ENCODE peak calls at places on chromosomes 12 and 14, in six cellular contexts. W is HepG2, P is A549, Z is GM12878, K is K562, E is endothelial cell of umbilical vein. R is an unnamed sample.

GRCh38 chr14:54253195-54253947 is 143.4 kb upstream of the CDKN3 start:
- DNase-seq in W (peak), P (peak), Z (no peak), K (no peak), E (peak), R (no peak)

GRCh38 chr12:130537051-130537450 is 179.0 kb downstream of the RIMBP2 start:
- DNase-seq in W (no peak), P (no peak), Z (no peak), K (no peak), E (no peak), R (no peak)

GRCh38 chr12:69779928-69780327 is 41.3 kb downstream of the RAB3IP start:
- DNase-seq in W (no peak), P (peak), Z (no peak), K (peak), E (peak), R (peak)

GRCh38 chr12:124240493-124240892 is 54.4 kb upstream of the RFLNA start:
- DNase-seq in W (no peak), P (peak), Z (no peak), K (peak), E (peak), R (peak)

GRCh38 chr14:88013750-88014349 is 8.9 kb downstream of the GPR65 start:
- DNase-seq in W (peak), P (peak), Z (no peak), K (peak), E (peak), R (peak)

GRCh38 chr12:108691995-108692808 is 39.1 kb downstream of the CORO1C start:
- DNase-seq in W (no peak), P (no peak), Z (no peak), K (no peak), E (peak), R (peak)

GRCh38 chr12:120064054-120064940 is 52.3 kb downstream of the RAB35 start:
- DNase-seq in W (no peak), P (no peak), Z (no peak), K (no peak), E (no peak), R (no peak)

GRCh38 chr14:92753250-92753649 is 4.8 kb upstream of the LGMN start:
- DNase-seq in W (no peak), P (no peak), Z (no peak), K (no peak), E (no peak), R (no peak)

GRCh38 chr14:58776516-58776915 is 138.8 kb downstream of the DACT1 start:
- DNase-seq in W (no peak), P (no peak), Z (no peak), K (no peak), E (no peak), R (no peak)

GRCh38 chr12:29309320-29309902 is 71.6 kb downstream of the ERGIC2 start:
- DNase-seq in W (no peak), P (no peak), Z (no peak), K (peak), E (peak), R (peak)

DNA sequence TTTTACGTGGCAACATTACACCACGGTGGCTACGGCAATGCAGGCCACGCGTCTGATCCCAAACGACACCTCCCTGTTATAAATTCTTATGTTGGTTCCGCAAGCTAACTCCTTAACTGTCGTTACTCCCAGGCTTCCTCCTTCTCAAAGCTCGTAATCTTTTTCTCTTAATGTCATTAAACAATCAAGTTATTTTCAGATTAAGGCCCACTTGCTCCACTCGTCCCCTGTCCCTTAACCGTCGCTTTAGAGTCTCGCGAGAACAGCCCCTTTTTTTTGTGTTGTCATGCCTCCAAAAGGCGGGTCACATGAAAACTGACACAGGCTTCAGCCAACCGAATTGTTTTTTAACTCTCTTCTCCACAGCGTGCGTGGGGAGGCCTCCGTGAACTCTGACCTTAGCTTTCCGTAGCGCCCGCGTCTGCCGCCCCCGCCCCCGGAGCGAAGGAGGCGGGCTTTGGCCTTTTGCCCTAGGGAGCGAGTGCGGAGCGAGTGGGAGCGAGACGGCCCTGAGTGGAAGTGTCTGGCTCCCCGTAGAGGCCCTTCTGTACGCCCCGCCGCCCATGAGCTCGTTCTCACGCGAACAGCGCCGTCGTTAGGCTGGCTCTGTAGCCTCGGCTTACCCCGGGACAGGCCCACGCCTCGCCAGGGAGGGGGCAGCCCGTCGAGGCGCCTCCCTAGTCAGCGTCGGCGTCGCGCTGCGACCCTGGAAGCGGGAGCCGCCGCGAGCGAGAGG is at the start of gene CAND1:
- DNase-seq in W (peak), P (peak), Z (peak), K (peak), E (peak), R (peak)
- TF ChIP-seq CTCF in W (peak), P (peak), Z (peak), K (peak), E (no peak), R (no peak)

GRCh38 chr12:110578522-110579238 is 4.4 kb downstream of the PPTC7 start:
- DNase-seq in W (no peak), P (no peak), Z (no peak), K (no peak), E (no peak), R (no peak)
- TF ChIP-seq MYC in W (no peak), P (no peak), Z (no peak), K (no peak), E (no peak), R (no peak)

DNA sequence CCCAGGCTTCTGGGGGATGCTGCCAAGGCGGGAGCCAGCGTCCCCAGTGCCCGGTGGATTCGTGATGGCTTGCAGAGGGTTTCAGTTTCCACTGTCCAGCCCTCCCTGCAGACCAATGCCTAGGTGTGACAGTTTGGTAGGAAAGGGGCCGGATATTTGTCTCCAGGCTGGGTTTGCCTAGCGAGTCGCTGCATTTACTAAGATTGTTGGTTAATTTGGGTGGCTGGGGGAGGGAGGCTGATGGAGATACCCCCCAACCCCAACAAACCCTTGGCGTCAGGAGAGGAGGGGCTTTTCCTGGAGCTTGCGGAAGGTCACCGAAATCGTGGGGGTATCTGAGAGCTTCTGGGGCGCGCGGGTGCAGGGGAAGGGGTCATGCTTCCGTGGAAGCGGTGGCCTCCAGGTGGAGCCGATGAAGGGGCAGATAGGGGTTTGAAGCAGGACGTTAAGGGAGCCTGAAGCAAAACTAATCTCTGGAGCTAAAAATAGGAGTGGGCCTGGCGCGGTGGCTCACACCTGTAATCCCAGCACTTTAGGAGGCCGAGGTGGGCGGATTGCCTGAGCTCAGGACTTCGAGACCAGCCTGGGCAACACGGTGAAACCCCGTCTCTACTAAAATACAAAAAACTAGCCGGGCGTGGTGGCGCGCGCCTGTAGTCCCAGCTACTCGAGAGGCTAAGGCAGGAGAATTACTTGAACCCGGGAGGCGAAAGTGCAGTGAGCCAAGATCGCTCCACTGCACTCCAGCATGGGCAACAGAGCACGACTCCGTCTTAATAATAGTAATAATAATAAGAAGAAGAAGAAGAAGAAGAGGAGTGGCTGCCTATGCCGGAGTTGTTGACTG is 1.1 kb upstream of the CDC42BPB start:
- DNase-seq in W (no peak), P (no peak), Z (no peak), K (no peak), E (no peak), R (no peak)
- TF ChIP-seq CTCF in W (no peak), P (no peak), Z (no peak), K (no peak), E (no peak), R (no peak)

DNA sequence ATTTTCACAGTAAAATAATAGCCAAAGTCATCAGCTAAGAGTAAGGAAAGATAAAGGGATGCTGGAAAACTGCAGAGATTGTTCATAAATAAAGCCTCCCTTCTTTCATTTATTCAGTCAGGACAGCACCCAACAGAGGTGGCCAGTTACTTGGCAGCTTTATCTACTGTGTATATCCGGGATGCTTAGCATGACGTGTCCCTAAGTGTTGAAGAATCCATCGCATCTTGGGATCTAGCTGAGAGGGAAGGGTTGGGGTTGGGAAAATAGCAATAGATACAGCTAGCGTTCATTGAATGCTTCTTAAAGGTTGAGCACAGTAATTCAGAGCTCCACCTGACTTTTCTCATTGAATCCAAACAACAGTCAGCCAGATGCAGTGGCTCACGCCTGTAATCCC is 5.6 kb upstream of the ERBB3 start:
- DNase-seq in W (no peak), P (no peak), Z (no peak), K (no peak), E (no peak), R (no peak)
- TF ChIP-seq MYC in W (no peak), P (no peak), Z (no peak), K (no peak), E (no peak), R (no peak)

DNA sequence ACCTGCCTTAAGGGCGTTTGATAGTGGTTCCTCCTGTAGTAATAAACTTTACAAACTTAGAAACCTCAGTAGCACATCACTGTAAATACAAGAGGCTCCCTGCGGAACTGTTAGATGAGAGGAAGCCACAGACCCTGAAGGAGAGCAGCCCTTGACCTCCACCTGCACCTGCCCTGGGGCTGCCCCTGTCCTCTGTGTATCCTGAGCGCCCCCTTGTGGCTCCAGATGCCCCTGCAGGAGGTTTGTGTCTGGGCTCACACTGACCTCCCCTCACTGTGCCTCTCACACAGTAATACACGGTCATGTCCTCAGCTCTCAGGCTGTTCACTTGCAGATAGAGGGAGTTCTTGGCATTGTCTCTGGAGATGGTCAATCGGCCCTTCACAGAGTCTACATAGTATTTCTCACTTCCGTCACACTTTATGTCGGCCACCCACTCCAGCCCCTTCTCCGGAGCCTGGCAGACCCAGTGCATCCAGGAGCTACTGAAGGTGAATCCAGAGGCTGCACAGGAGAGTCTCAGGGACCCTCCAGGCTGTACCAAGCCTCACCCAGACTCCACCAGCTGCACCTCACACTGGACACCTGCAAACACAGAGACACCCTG is 1059.8 kb downstream of the TMEM121 start:
- DNase-seq in W (peak), P (no peak), Z (no peak), K (peak), E (no peak), R (peak)
- TF ChIP-seq CTCF in W (peak), P (no peak), Z (peak), K (peak), E (no peak), R (peak)

GRCh38 chr12:109738878-109739665 is 25.4 kb downstream of the FAM222A start:
- DNase-seq in W (no peak), P (no peak), Z (no peak), K (no peak), E (no peak), R (no peak)
- TF ChIP-seq MYC in W (no peak), P (no peak), Z (no peak), K (no peak), E (no peak), R (no peak)

DNA sequence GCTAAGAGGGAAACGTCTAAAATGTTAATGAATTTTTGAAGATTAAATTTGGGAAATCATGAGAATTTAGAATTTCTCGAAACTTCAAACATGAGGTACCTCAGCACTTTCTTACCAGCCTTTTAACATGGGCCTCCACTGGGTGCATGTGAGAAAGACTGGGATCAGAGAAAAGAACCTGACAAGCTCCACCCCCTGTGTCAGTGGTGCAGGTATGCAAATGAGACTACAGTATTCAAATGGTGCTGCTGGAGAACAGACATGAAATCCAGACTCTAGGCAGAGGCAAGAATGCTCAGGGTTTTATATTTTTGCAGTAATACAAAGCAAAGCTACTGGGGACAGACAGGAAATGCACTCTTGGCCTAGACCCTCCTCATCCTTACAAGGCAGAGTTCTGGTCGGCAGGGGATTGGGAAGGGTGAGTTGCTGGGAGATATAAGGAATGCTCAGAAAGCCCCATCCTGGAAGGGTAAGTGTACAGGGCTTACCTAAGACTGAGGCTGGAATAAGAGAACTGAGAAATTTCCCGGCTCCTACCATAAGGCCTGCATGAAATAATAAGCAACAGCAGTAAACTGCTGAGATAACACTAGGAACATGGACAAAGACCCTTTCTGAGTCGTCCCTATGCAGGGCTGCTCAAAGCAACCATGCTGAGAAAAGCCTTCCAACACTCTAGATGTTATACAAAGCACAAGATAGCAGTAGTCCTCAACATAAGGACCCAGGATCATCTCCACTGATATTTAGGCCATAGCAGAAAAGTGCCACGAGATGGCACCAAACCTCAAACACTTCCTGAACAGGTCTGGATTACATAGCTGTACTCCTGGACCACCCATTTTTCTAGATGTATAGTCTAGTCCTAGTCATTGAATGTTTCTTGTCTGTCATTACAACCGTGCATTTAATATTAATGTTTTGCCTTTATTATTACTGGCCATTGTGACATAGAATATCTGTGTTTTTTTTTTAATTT is 260.8 kb downstream of the RASSF9 start:
- DNase-seq in W (peak), P (peak), Z (peak), K (peak), E (peak), R (peak)
- TF ChIP-seq CTCF in W (peak), P (peak), Z (peak), K (peak), E (peak), R (peak)

GRCh38 chr12:113211160-113211559 is 10.1 kb upstream of the TPCN1 start:
- DNase-seq in W (no peak), P (no peak), Z (no peak), K (no peak), E (no peak), R (no peak)

GRCh38 chr12:113220593-113221180 is 577 bp upstream of the TPCN1 start:
- DNase-seq in W (no peak), P (peak), Z (no peak), K (no peak), E (no peak), R (peak)

GRCh38 chr12:113214938-113215400 is 6.3 kb upstream of the TPCN1 start:
- DNase-seq in W (peak), P (peak), Z (peak), K (no peak), E (peak), R (peak)
- TF ChIP-seq MYC in W (no peak), P (no peak), Z (no peak), K (no peak), E (no peak), R (peak)

GRCh38 chr12:31324116-31324844 is 1.7 kb downstream of the SINHCAF start:
- DNase-seq in W (peak), P (peak), Z (no peak), K (peak), E (peak), R (peak)
- TF ChIP-seq CTCF in W (no peak), P (no peak), Z (no peak), K (no peak), E (peak), R (no peak)

R was measured in NB4.